ENCODE peak calls at places on chromosomes 1 and 21, in five cellular contexts. M is ACHN; I is stimulated activated CD8-positive, alpha-beta memory T cell treated with anti-CD3 and anti-CD28 coated beads, Interleukin-2, amount 100 ng/mL, for 1 hour; J is activated CD4-positive, alpha-beta T cell treated with anti-CD3 and anti-CD28 coated beads, Interleukin-2, amount 10 ng/mL, durations not matched to agents 7 days and 5 days; B is iPS-NIHi11. Q is an unnamed sample.

GRCh38 chr1:242525360-242525722 is 844 bp upstream of the PLD5 start:
- DNase-seq in I (no peak), M (no peak), J (no peak), B (no peak), Q (no peak)

GRCh38 chr21:34813266-34813886 is 144.6 kb downstream of the CLIC6 start:
- DNase-seq in B (no peak), M (no peak), J (no peak), I (no peak), Q (no peak)

GRCh38 chr1:201593200-201593828 is 54.4 kb downstream of the NAV1 start:
- DNase-seq in J (no peak), B (no peak), I (no peak), M (no peak), Q (no peak)

GRCh38 chr1:179230721-179231120 is 1.2 kb upstream of the ABL2 start:
- DNase-seq in B (no peak), M (no peak), I (no peak), J (no peak), Q (no peak)

GRCh38 chr21:35376406-35377135 is 327.5 kb upstream of the RUNX1 start:
- DNase-seq in B (no peak), J (no peak), I (no peak), M (no peak), Q (no peak)

GRCh38 chr1:85576256-85576641 is 4.3 kb upstream of the CCN1 start:
- DNase-seq in I (no peak), B (no peak), M (no peak), J (no peak), Q (no peak)

GRCh38 chr1:37036667-37037053 is 2.3 kb upstream of the GRIK3 start:
- DNase-seq in M (no peak), I (no peak), B (no peak), J (no peak), Q (no peak)

GRCh38 chr1:115237023-115237422 is 101.0 kb downstream of the NGF start:
- DNase-seq in M (no peak), B (no peak), J (no peak), I (no peak), Q (no peak)

GRCh38 chr1:204960306-204960984 is 82.6 kb upstream of the CNTN2 start:
- DNase-seq in J (no peak), B (no peak), M (no peak), I (no peak), Q (no peak)

GRCh38 chr1:63799810-63800209 is 26.0 kb downstream of the ROR1 start:
- DNase-seq in I (no peak), M (no peak), B (no peak), J (no peak), Q (no peak)

Q was measured in activated gamma-delta T cell.